ENCODE peak calls at places on chromosome 1, in seven cellular contexts. T, E, F, U, X, M and R are unnamed samples.
A peak's percentile ranks its signal among the peaks of the same experiment; 100 is the strongest.

GRCh38 chr1:29218223-29218622 is 12.5 kb downstream of the MECR start:
- DNase-seq in U (no peak), E (no peak), F (no peak), M (no peak), X (no peak), T (no peak), R (no peak)

GRCh38 chr1:39269791-39270342 is 65.4 kb downstream of the MACF1 start:
- DNase-seq in T (no peak), F (no peak), M (peak; percentile 36), E (no peak), U (peak; percentile 92), X (no peak), R (peak; percentile 82)

GRCh38 chr1:205500240-205501218 is 3.9 kb upstream of the CDK18 start:
- DNase-seq in E (no peak), T (no peak), M (peak; percentile 48), X (no peak), F (peak; percentile 75), U (no peak), R (no peak)

GRCh38 chr1:185404864-185405568 is 88.0 kb upstream of the IVNS1ABP start:
- DNase-seq in F (no peak), E (no peak), T (no peak), U (no peak), M (no peak), X (no peak), R (no peak)

GRCh38 chr1:115411388-115412063 is 73.5 kb upstream of the NGF start:
- DNase-seq in E (no peak), M (no peak), F (no peak), X (no peak), T (no peak), U (no peak), R (peak; percentile 69)

GRCh38 chr1:7149080-7149838 is 364.0 kb downstream of the CAMTA1 start:
- DNase-seq in E (peak; percentile 51), X (peak; percentile 62), M (no peak), F (no peak), U (no peak), T (no peak), R (no peak)

GRCh38 chr1:46512792-46513190 is 23.2 kb downstream of the DMBX1 start:
- DNase-seq in F (no peak), E (no peak), U (no peak), M (no peak), X (no peak), T (no peak), R (no peak)

GRCh38 chr1:115356356-115356755 is 18.3 kb upstream of the NGF start:
- DNase-seq in X (no peak), F (peak; percentile 43), T (no peak), M (no peak), U (no peak), E (no peak), R (no peak)

GRCh38 chr1:146016891-146017290 is 4.6 kb downstream of the HJV start:
- DNase-seq in T (no peak), F (no peak), E (no peak), M (no peak), X (no peak), U (no peak), R (no peak)

GRCh38 chr1:217272385-217272784 is 358.5 kb downstream of the GPATCH2 start:
- DNase-seq in M (no peak), F (no peak), T (no peak), X (no peak), U (no peak), E (no peak), R (peak; percentile 84)

GRCh38 chr1:12478612-12478985 is 139.4 kb downstream of the DHRS3 start:
- DNase-seq in E (no peak), M (no peak), U (no peak), X (no peak), T (no peak), F (no peak), R (no peak)

GRCh38 chr1:119492763-119493162 is 14.2 kb upstream of the HSD3B1 start:
- DNase-seq in T (no peak), M (no peak), E (no peak), F (no peak), X (no peak), U (no peak), R (no peak)

GRCh38 chr1:194538453-194538852 is 1352.0 kb upstream of the B3GALT2 start:
- DNase-seq in E (no peak), M (no peak), U (no peak), F (no peak), X (no peak), T (no peak), R (no peak)

GRCh38 chr1:233390842-233391241 is 63.3 kb downstream of the MAP3K21 start:
- DNase-seq in E (no peak), T (no peak), M (no peak), F (no peak), U (no peak), X (no peak), R (no peak)

GRCh38 chr1:29569971-29570634 is 333.8 kb downstream of the PTPRU start:
- DNase-seq in T (peak; percentile 13), U (no peak), X (no peak), E (no peak), M (peak; percentile 43), F (no peak), R (peak; percentile 98)

GRCh38 chr1:222457084-222457483 is 90.8 kb downstream of the HHIPL2 start:
- DNase-seq in E (no peak), T (no peak), X (no peak), F (no peak), U (no peak), M (no peak), R (no peak)

GRCh38 chr1:235168375-235168774 is 7.3 kb upstream of the RBM34 start:
- DNase-seq in F (no peak), M (no peak), X (no peak), E (no peak), T (no peak), U (no peak), R (no peak)

DNA sequence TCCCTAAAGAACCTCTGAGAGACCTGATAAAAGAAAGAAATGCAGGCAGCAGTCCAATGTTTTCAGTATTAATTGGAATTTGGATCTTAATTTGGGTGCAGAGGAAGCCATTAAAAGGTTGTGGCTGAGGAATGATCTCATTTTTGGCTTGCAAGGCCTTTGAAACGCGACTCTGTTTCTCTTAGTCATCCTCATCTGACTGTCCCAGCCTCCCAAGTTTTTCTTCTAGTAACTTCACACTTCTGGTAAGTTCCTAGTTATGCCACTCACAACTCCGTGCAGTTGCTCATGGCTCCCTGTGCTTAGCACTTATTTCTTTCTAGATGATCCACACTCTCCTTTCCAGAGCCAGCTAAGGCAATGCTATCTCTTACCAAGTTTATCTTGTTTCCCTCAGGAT is 147.4 kb upstream of the USP24 start:
- DNase-seq in T (no peak), E (no peak), X (no peak), M (no peak), F (no peak), U (no peak), R (peak; percentile 85)
- TF ChIP-seq USF2 in T (no peak), E (no peak), X (no peak), M (no peak), F (no peak), U (no peak), R (no peak)

DNA sequence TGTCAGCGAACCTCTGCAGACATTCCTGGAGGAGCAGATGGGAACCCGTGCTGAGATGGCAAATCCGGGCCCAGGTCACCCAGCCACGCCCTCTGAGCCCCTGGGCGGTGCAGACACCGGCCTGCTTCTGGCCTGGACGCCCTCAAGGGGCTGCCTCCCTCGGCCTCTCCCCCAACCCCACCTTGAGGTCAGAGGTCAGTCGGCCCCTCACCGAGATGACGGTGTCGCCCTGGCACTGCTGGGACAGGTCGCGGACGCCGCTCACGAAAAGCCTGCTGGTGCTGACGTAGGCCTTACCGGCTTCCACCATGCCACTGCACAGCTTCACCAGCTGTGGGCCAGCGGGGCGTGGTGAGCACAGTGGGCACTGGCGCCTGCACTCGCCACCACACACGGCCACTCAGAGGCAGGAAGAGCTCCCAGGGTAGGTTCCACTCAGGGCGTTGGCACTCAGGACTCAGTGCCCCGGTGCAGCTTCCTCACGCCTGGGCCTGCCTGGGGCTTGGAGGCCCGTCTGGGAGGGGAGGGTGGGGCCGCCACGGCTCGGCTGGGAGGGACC is 4.7 kb downstream of the ACAP3 start:
- DNase-seq in T (no peak), F (no peak), X (no peak), E (no peak), M (no peak), U (no peak), R (no peak)
- TF ChIP-seq USF2 in T (no peak), F (no peak), X (no peak), E (no peak), M (no peak), U (no peak), R (no peak)

GRCh38 chr1:214445846-214446614 is 105.4 kb downstream of the PTPN14 start:
- DNase-seq in X (no peak), T (no peak), F (no peak), E (no peak), M (no peak), U (no peak), R (peak; percentile 96)
- TF ChIP-seq USF2 in X (no peak), T (no peak), F (no peak), E (no peak), M (no peak), U (no peak), R (no peak)

GRCh38 chr1:190172636-190173410 is 304.8 kb downstream of the BRINP3 start:
- DNase-seq in X (no peak), T (no peak), M (no peak), F (peak; percentile 2), U (no peak), E (no peak), R (peak; percentile 9)
- TF ChIP-seq USF2 in X (no peak), T (no peak), M (no peak), F (no peak), U (no peak), E (no peak), R (no peak)

GRCh38 chr1:16215882-16216753 is 3.7 kb upstream of the ARHGEF19 start:
- DNase-seq in X (peak; percentile 97), E (peak; percentile 100), F (peak; percentile 92), U (peak; percentile 26), M (peak; percentile 61), T (peak; percentile 24), R (peak; percentile 69)

GRCh38 chr1:16218674-16219071 is 6.2 kb upstream of the ARHGEF19 start:
- DNase-seq in E (no peak), X (no peak), T (no peak), U (no peak), F (no peak), M (no peak), R (no peak)

GRCh38 chr1:16220101-16220500 is 7.6 kb upstream of the ARHGEF19 start:
- DNase-seq in X (no peak), U (no peak), M (no peak), F (no peak), E (no peak), T (no peak), R (no peak)

GRCh38 chr1:16217061-16217785 is 4.8 kb upstream of the ARHGEF19 start:
- DNase-seq in F (peak; percentile 99), E (peak; percentile 100), U (peak; percentile 78), M (peak; percentile 88), X (peak; percentile 98), T (peak; percentile 66), R (peak; percentile 93)

DNA sequence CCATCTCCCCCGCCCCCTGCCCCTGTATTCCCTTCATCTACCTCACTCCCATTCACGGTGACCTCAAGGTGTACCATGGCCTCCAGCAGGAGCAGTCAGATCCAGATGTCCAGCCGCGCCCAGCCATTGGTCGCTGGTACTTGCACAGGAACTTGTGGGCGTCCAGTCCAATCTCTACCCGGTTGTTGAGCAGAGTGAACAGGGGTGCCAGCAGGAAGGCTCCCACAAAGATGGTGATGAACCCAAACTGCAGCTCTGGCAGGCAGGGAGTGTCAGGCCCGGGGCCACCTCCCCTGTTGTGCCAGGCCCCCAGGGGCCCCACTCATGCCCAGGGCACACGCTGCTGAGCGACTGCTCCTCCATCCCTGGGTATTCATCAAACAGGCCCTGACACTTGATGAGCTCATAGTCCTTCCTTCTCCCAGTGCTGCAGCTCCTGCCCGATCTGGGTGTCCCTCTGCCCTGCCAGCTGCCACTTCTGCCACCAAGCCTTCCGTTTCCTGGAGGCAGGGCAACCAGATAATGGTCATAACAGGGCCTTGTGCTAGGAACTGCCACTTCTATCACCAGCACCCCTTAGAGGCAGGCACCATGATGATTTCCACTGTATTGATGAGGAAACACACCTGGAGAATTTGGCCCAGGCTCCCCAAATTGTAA is 5.7 kb upstream of the ARHGEF19 start:
- DNase-seq in X (no peak), M (no peak), E (no peak), F (no peak), U (no peak), T (no peak), R (no peak)
- TF ChIP-seq USF2 in X (no peak), M (no peak), E (no peak), F (no peak), U (no peak), T (no peak), R (no peak)